ENCODE peak calls at places on chromosomes 6 and 20, in ten cellular contexts. S is endothelial cell, P is mammary epithelial cell, L is omental fat pad, G is MCF 10A, Z is fibroblast of mammary gland, D is AG09319, E is IMR-90, X is natural killer cell, O is upper lobe of right lung. A is an unnamed sample.

GRCh38 chr20:34713194-34713943 is 9.2 kb downstream of the TP53INP2 start:
- DNase-seq in O (no peak), S (no peak), G (peak; percentile 92), P (peak; percentile 94), E (peak; percentile 100), Z (peak; percentile 99), D (peak; percentile 97), X (no peak), L (no peak), A (no peak)

GRCh38 chr20:9775176-9775575 is 63.7 kb downstream of the PAK5 start:
- DNase-seq in O (no peak), S (no peak), L (no peak), G (no peak), P (no peak), X (no peak), E (no peak), D (no peak), Z (no peak), A (no peak)

GRCh38 chr6:34536251-34536958 is 19.7 kb downstream of the SPDEF start:
- DNase-seq in L (no peak), S (no peak), E (no peak), P (no peak), O (no peak), X (no peak), G (no peak), Z (no peak), D (no peak), A (no peak)

GRCh38 chr20:34511891-34512265 is 4.3 kb upstream of the DYNLRB1 start:
- DNase-seq in P (no peak), D (no peak), X (no peak), E (no peak), O (no peak), Z (no peak), L (no peak), S (no peak), G (no peak), A (no peak)

GRCh38 chr6:133891814-133892443 is 3.0 kb downstream of the TCF21 start:
- DNase-seq in Z (no peak), X (no peak), P (no peak), G (no peak), O (no peak), S (no peak), L (no peak), E (no peak), D (no peak), A (no peak)

GRCh38 chr20:20492521-20493334 is 124.8 kb downstream of the INSM1 start:
- DNase-seq in P (no peak), E (no peak), S (peak; percentile 61), O (no peak), D (no peak), Z (no peak), X (no peak), G (no peak), L (no peak), A (no peak)

GRCh38 chr6:159461266-159461665 is 231.8 kb downstream of the SOD2 start:
- DNase-seq in X (no peak), L (no peak), O (no peak), D (no peak), Z (no peak), E (no peak), G (peak; percentile 6), P (peak; percentile 6), S (no peak), A (no peak)

GRCh38 chr6:15252205-15252604 is 6.3 kb downstream of the JARID2 start:
- DNase-seq in Z (no peak), E (no peak), G (no peak), P (no peak), O (no peak), L (no peak), D (no peak), S (no peak), X (no peak), A (no peak)

GRCh38 chr20:38059832-38060231 is 26.3 kb downstream of the RPRD1B start:
- DNase-seq in G (no peak), O (no peak), X (no peak), S (no peak), Z (no peak), D (no peak), P (no peak), L (no peak), E (no peak), A (no peak)

GRCh38 chr6:139568956-139569538 is 194.6 kb upstream of the CITED2 start:
- DNase-seq in G (peak; percentile 59), L (no peak), E (peak; percentile 88), S (no peak), Z (peak; percentile 88), O (no peak), D (no peak), X (no peak), P (peak; percentile 65), A (no peak)

GRCh38 chr6:106134906-106135634 is 48.9 kb downstream of the PRDM1 start:
- DNase-seq in P (peak; percentile 41), D (no peak), O (no peak), S (no peak), L (no peak), X (no peak), E (no peak), Z (peak; percentile 63), G (peak; percentile 70), A (no peak)

DNA sequence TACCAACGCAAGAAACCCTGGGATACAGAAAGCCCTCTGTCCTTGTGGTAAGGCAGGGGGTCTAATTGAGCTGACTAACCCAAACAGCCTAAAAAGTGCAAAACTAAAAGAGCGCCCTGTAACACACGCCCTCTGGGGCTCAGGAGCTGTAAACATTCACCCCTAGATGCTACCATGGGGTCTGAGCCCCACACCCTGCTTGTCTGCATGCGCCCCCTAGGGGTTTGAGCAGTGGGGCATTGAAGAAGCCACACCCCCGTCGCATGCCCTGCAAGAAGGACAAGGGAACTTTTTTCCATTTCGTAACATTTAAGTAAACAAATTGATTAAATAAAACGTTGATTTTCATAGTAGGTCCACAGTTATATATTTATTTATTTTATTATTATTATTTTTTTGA is 616.9 kb upstream of the MAN1A1 start:
- DNase-seq in L (no peak), G (peak; percentile 11), O (no peak), E (no peak), X (no peak), Z (no peak), D (no peak), S (no peak), P (no peak), A (no peak)
- TF ChIP-seq CTCF in L (no peak), G (no peak), O (no peak), E (no peak), X (no peak), Z (no peak), D (no peak), S (no peak), P (peak; percentile 10), A (no peak)

DNA sequence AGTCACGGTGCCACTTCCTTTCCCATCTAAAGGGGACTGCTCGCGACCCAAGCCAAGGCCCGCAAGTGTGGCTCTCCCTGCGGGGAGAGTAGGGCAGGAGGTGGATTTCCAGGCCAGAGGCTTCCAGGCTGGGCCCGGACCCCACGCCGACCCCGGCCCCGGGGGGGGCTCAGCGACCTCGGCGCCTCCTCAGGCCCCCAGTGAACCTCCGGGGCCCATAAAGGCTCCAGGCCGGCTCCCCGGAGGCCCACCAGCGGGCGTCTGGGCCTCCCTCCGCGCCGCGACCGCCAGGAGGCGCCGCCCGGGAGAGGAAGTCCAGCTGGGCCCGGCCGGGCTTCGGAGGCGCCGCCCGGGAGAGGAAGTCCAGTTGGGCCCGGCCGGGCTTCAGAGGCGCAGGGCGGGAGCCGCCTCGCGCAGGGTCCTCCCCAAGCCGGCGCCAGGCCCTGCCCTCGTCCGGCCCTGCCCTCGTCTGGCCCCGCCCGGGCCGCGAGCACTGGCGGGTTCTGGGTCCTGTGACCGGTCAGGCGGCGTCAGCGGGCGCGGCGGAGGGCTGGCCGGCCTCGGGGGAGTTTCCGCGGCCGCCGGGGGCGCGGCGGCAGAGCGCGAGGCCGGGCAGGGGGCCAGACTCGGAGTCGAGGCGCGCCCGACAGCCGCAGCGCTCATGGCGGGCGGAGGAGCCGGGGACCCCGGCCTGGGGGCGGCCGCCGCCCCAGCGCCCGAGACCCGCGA is at the start of gene RAB32:
- DNase-seq in P (peak; percentile 94), G (peak; percentile 93), O (peak; percentile 98), X (peak; percentile 50), D (peak; percentile 93), L (peak; percentile 64), E (peak; percentile 95), Z (peak; percentile 91), S (peak; percentile 96), A (peak; percentile 86)
- TF ChIP-seq CTCF in P (peak; percentile 24), G (peak; percentile 64), O (peak; percentile 79), X (no peak), D (peak; percentile 44), L (peak; percentile 36), E (peak; percentile 69), Z (no peak), S (peak; percentile 71), A (peak; percentile 79)

GRCh38 chr6:44222987-44223470 is 366 bp upstream of the SLC29A1 start:
- DNase-seq in O (no peak), L (no peak), X (no peak), D (no peak), G (no peak), E (no peak), P (no peak), Z (no peak), S (no peak), A (no peak)

GRCh38 chr6:44224978-44225330 is 1.6 kb downstream of the SLC29A1 start:
- DNase-seq in O (no peak), S (no peak), P (no peak), G (no peak), X (no peak), D (no peak), E (no peak), Z (no peak), L (no peak), A (no peak)

GRCh38 chr6:44223471-44224153 is at the start of gene SLC29A1:
- DNase-seq in G (peak; percentile 46), S (peak; percentile 80), L (no peak), X (peak; percentile 72), O (peak; percentile 91), P (peak; percentile 48), D (no peak), Z (no peak), E (peak; percentile 28), A (no peak)

GRCh38 chr6:44225579-44226325 is 2.4 kb downstream of the SLC29A1 start:
- DNase-seq in Z (no peak), G (no peak), S (no peak), O (no peak), E (no peak), X (no peak), P (no peak), D (no peak), L (no peak), A (no peak)

GRCh38 chr6:44224154-44224977 is 971 bp downstream of the SLC29A1 start:
- DNase-seq in G (no peak), P (peak; percentile 39), E (peak; percentile 8), D (no peak), S (no peak), O (no peak), Z (no peak), L (no peak), X (no peak), A (no peak)
- TF ChIP-seq CTCF in G (no peak), P (no peak), E (no peak), D (no peak), S (no peak), O (no peak), Z (no peak), L (no peak), X (no peak), A (no peak)

DNA sequence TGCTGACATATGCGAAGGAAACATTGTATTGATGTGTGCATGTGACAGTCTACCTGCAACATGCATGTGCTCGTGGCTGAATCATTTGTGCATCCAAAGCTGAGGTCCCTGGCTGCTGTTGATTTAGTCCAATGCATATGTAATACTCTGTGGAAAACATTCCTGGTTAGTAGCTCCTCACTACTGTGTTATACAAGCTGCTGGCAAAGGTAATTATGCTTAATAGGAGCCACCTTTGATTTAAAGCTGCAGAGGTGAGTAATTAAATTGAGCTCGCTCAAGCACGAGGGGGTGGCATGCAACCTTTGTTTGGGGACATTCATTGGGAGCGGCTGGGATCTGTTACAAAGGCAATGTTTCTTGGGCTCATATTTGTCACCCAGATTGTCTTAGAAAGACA is 24.6 kb downstream of the TSHZ2 start:
- DNase-seq in X (no peak), E (no peak), G (no peak), O (no peak), Z (no peak), L (no peak), P (no peak), S (no peak), D (no peak), A (no peak)
- TF ChIP-seq CTCF in X (no peak), E (no peak), G (no peak), O (no peak), Z (no peak), L (no peak), P (no peak), S (no peak), D (no peak), A (no peak)